ENCODE peak calls at places on chromosomes 7 and 10, in seven cellular contexts. S is Daoy; N is effector CD4-positive, alpha-beta T cell; H is stimulated activated CD4-positive, alpha-beta T cell treated with anti-CD3 and anti-CD28 coated beads, TNF-alpha, amount 100 ng/mL, for 48 hours; Y is CD4-positive, alpha-beta T cell; U is HT-29; T is HFFc6. M is an unnamed sample.
A peak's percentile ranks its signal among the peaks of the same experiment; 100 is the strongest.

GRCh38 chr10:75243426-75243825 is 7.7 kb upstream of the COMTD1 start:
- DNase-seq in S (no peak), N (no peak), H (no peak), Y (no peak), U (peak; percentile 51), T (no peak), M (no peak)

GRCh38 chr10:29554660-29555059 is 80.1 kb downstream of the SVIL start:
- DNase-seq in S (peak; percentile 7), N (no peak), H (no peak), Y (no peak), U (no peak), T (peak; percentile 7), M (peak; percentile 64)

GRCh38 chr10:46106410-46107255 is 60.6 kb upstream of the MSMB start:
- DNase-seq in S (peak; percentile 70), N (peak; percentile 27), H (peak; percentile 33), Y (no peak), U (peak; percentile 8), T (no peak), M (peak; percentile 30)

GRCh38 chr10:17737021-17737965 is 14.7 kb upstream of the TMEM236 start:
- DNase-seq in S (no peak), N (no peak), H (no peak), Y (no peak), U (peak; percentile 35), T (peak; percentile 47), M (peak; percentile 49)

GRCh38 chr7:1694981-1695511 is 25.0 kb downstream of the ELFN1 start:
- DNase-seq in S (peak; percentile 3), N (no peak), H (no peak), Y (no peak), U (no peak), T (no peak), M (no peak)

GRCh38 chr10:132836832-132837540 is 51.0 kb upstream of the NKX6-2 start:
- DNase-seq in S (peak; percentile 41), N (peak; percentile 28), H (no peak), Y (peak; percentile 19), U (peak; percentile 44), T (no peak), M (peak; percentile 7)

GRCh38 chr7:42549212-42549611 is 312.2 kb upstream of the GLI3 start:
- DNase-seq in S (peak; percentile 34), N (no peak), H (no peak), Y (no peak), U (no peak), T (no peak), M (no peak)

GRCh38 chr10:50251309-50251850 is at the start of gene ASAH2:
- DNase-seq in S (no peak), N (no peak), H (no peak), Y (no peak), U (no peak), T (no peak), M (no peak)

GRCh38 chr7:128911441-128912031 is 1.0 kb upstream of the KCP start:
- DNase-seq in S (no peak), N (no peak), H (no peak), Y (no peak), U (peak; percentile 75), T (no peak), M (peak; percentile 28)

GRCh38 chr7:81267508-81267907 is 348.7 kb upstream of the SEMA3C start:
- DNase-seq in S (peak; percentile 69), N (no peak), H (no peak), Y (no peak), U (no peak), T (no peak), M (no peak)